ENCODE peak calls at places on chromosomes 3 and 15, in four cellular contexts. N is activated effector memory CD4-positive, alpha-beta T cell treated with Interleukin-2 at 50 U/mL for 16 hours; C is hippocampal formation; Z is AG04450. W is an unnamed sample.

GRCh38 chr3:46737320-46737719 is 19.7 kb upstream of the PRSS50 start:
- DNase-seq in C (no peak), N (no peak), Z (no peak), W (no peak)

GRCh38 chr3:59192473-59192872 is 142.6 kb upstream of the CFAP20DC start:
- DNase-seq in N (no peak), Z (peak), C (no peak), W (no peak)

GRCh38 chr3:79230254-79230653 is 537.5 kb downstream of the ROBO1 start:
- DNase-seq in N (no peak), Z (no peak), C (no peak), W (no peak)

GRCh38 chr15:101179341-101180153 is 72.3 kb downstream of the CHSY1 start:
- DNase-seq in C (no peak), Z (no peak), N (no peak), W (no peak)

GRCh38 chr3:170848294-170848917 is 21.6 kb downstream of the RPL22L1 start:
- DNase-seq in N (no peak), Z (no peak), C (no peak), W (no peak)

GRCh38 chr15:90845201-90845949 is 23.0 kb upstream of the FURIN start:
- DNase-seq in N (no peak), C (no peak), Z (peak), W (no peak)

GRCh38 chr3:45553469-45553974 is 41.0 kb upstream of the LIMD1 start:
- DNase-seq in N (no peak), Z (no peak), C (no peak), W (no peak)

GRCh38 chr15:80783275-80783674 is 4.1 kb downstream of the CEMIP start:
- DNase-seq in C (no peak), Z (no peak), N (no peak), W (no peak)

GRCh38 chr15:93359037-93359779 is 270.2 kb upstream of the RGMA start:
- DNase-seq in N (no peak), C (no peak), Z (no peak), W (no peak)

GRCh38 chr3:48553886-48554845 is 2.4 kb downstream of the PFKFB4 start:
- DNase-seq in Z (no peak), N (no peak), C (no peak), W (no peak)

GRCh38 chr15:82045179-82045891 is 483 bp downstream of the MEX3B start:
- DNase-seq in N (no peak), Z (no peak), C (peak), W (no peak)

GRCh38 chr3:130825762-130826297 is 68.1 kb upstream of the ATP2C1 start:
- DNase-seq in N (no peak), Z (no peak), C (no peak), W (no peak)

GRCh38 chr3:169299897-169300296 is 363.6 kb downstream of the MECOM start:
- DNase-seq in N (no peak), Z (no peak), C (no peak), W (no peak)

GRCh38 chr3:81758275-81758674 is 3.2 kb downstream of the GBE1 start:
- DNase-seq in N (no peak), C (no peak), Z (no peak), W (no peak)

GRCh38 chr3:194675081-194675640 is 3.2 kb upstream of the LSG1 start:
- DNase-seq in N (no peak), C (no peak), Z (no peak), W (no peak)

GRCh38 chr15:58438956-58439355 is 7.2 kb downstream of the LIPC start:
- DNase-seq in Z (peak), N (no peak), C (no peak), W (peak)

GRCh38 chr15:38401716-38402115 is 52.2 kb upstream of the FAM98B start:
- DNase-seq in N (no peak), C (no peak), Z (no peak), W (no peak)

GRCh38 chr3:157136647-157137387 is 23.1 kb downstream of the CCNL1 start:
- DNase-seq in Z (no peak), N (no peak), C (no peak), W (no peak)

GRCh38 chr3:171155122-171155700 is 128.7 kb upstream of the SLC2A2 start:
- DNase-seq in C (no peak), Z (no peak), N (no peak), W (no peak)

GRCh38 chr3:52798978-52799476 is 4.4 kb downstream of the ITIH3 start:
- DNase-seq in N (no peak), C (no peak), Z (no peak), W (peak)

GRCh38 chr3:22966349-22966748 is 236.8 kb upstream of the UBE2E2 start:
- DNase-seq in C (no peak), Z (no peak), N (no peak), W (no peak)

GRCh38 chr15:89836255-89837133 is 21.8 kb upstream of the ANPEP start:
- DNase-seq in Z (peak), N (no peak), C (no peak), W (no peak)

GRCh38 chr3:141422961-141423582 is 54.8 kb downstream of the ZBTB38 start:
- DNase-seq in Z (no peak), N (no peak), C (no peak), W (no peak)

GRCh38 chr3:110318108-110318507 is 753.5 kb upstream of the NECTIN3 start:
- DNase-seq in Z (no peak), N (no peak), C (no peak), W (no peak)

GRCh38 chr15:67882487-67883227 is 42.8 kb upstream of the RNU6-1 start:
- DNase-seq in N (no peak), C (no peak), Z (no peak), W (no peak)

GRCh38 chr15:92073044-92073785 is 219.7 kb downstream of the SLCO3A1 start:
- DNase-seq in N (no peak), C (no peak), Z (no peak), W (no peak)